ENCODE peak calls at places on chromosomes 6 and 20, in five cellular contexts. X, I, E, O and M are unnamed samples.

GRCh38 chr6:56890683-56891429 is 64.1 kb upstream of the BEND6 start:
- DNase-seq in I (no peak), X (no peak), E (peak; percentile 93), O (no peak), M (peak; percentile 84)

GRCh38 chr6:155004017-155004416 is 8.9 kb downstream of the TIAM2 start:
- DNase-seq in I (no peak), O (no peak), E (no peak), X (no peak), M (no peak)

GRCh38 chr20:56859751-56860366 is 230.8 kb downstream of the TFAP2C start:
- DNase-seq in X (no peak), I (peak; percentile 40), E (no peak), O (no peak), M (no peak)

GRCh38 chr6:17015551-17016381 is 86.1 kb upstream of the STMND1 start:
- DNase-seq in X (peak; percentile 73), O (no peak), I (peak; percentile 58), E (no peak), M (no peak)

GRCh38 chr6:54157405-54157804 is 46.2 kb downstream of the MLIP start:
- DNase-seq in X (no peak), E (no peak), O (no peak), I (no peak), M (no peak)

GRCh38 chr6:112839525-112839961 is 492.4 kb downstream of the RFPL4B start:
- DNase-seq in X (no peak), O (no peak), E (peak; percentile 86), I (no peak), M (no peak)

GRCh38 chr6:90993771-90994170 is 406.9 kb upstream of the MAP3K7 start:
- DNase-seq in X (no peak), E (no peak), O (no peak), I (no peak), M (no peak)

GRCh38 chr6:7047966-7048365 is 59.8 kb upstream of the RREB1 start:
- DNase-seq in O (no peak), E (no peak), I (no peak), X (no peak), M (peak; percentile 38)

GRCh38 chr20:8640461-8640860 is 428.4 kb upstream of the PLCB4 start:
- DNase-seq in X (no peak), I (no peak), O (no peak), E (no peak), M (no peak)

GRCh38 chr20:33815671-33816070 is 4.5 kb downstream of the CHMP4B start:
- DNase-seq in O (no peak), X (no peak), I (no peak), E (no peak), M (no peak)

GRCh38 chr6:167532410-167533294 is 207.8 kb downstream of the TTLL2 start:
- DNase-seq in O (no peak), I (no peak), E (no peak), X (no peak), M (no peak)

GRCh38 chr6:30793521-30794194 is 49.3 kb upstream of the IER3 start:
- DNase-seq in E (peak; percentile 70), X (no peak), O (no peak), I (no peak), M (peak; percentile 23)

GRCh38 chr20:35039146-35039545 is 53.5 kb downstream of the TRPC4AP start:
- DNase-seq in I (no peak), E (no peak), X (no peak), O (no peak), M (no peak)

GRCh38 chr6:138093632-138094031 is 13.6 kb downstream of the PERP start:
- DNase-seq in I (no peak), X (no peak), E (no peak), O (no peak), M (no peak)

GRCh38 chr20:50810842-50811241 is 16.0 kb downstream of the BCAS4 start:
- DNase-seq in E (no peak), O (no peak), X (peak; percentile 20), I (no peak), M (no peak)